ENCODE peak calls at places on chromosomes 6 and 20, in seven cellular contexts. Y is memory B cell; S is stimulated activated naive CD8-positive, alpha-beta T cell treated with anti-CD3 and anti-CD28 coated beads, Interleukin-15, Interleukin-2, amounts not matched to agents 100 U/mL and 50 U/mL, for 24 hours; N is non-pigmented ciliary epithelial cell; V is M059J; E is stimulated activated CD4-positive, alpha-beta T cell treated with anti-CD3 and anti-CD28 coated beads, Interleukin-2, amount 100 ng/mL, for 24 hours; F is ascending aorta. O is an unnamed sample.

GRCh38 chr20:58139849-58140786 is 88.3 kb downstream of the ANKRD60 start:
- DNase-seq in F (no peak), Y (no peak), V (no peak), N (no peak), E (no peak), S (no peak), O (no peak)

GRCh38 chr6:90369024-90369519 is 72.4 kb upstream of the BACH2 start:
- DNase-seq in N (peak; percentile 100), V (peak; percentile 98), E (no peak), F (peak; percentile 22), Y (no peak), S (no peak), O (no peak)

GRCh38 chr6:33080127-33081089 is 4.6 kb downstream of the HLA-DPB1 start:
- DNase-seq in E (no peak), Y (no peak), S (peak; percentile 18), N (peak; percentile 8), F (peak; percentile 58), V (no peak), O (peak; percentile 55)

GRCh38 chr6:41315203-41315602 is 20.2 kb upstream of the NCR2 start:
- DNase-seq in S (no peak), V (no peak), F (no peak), Y (no peak), N (no peak), E (no peak), O (no peak)

GRCh38 chr6:127539292-127539691 is 20.2 kb upstream of the MTCL3 start:
- DNase-seq in F (no peak), V (peak; percentile 27), E (no peak), Y (no peak), S (no peak), N (no peak), O (no peak)

GRCh38 chr6:23735151-23735550 is 390.9 kb upstream of the NRSN1 start:
- DNase-seq in Y (no peak), N (no peak), V (peak; percentile 25), F (no peak), E (no peak), S (no peak), O (no peak)

GRCh38 chr6:127518212-127518709 is 874 bp downstream of the MTCL3 start:
- DNase-seq in F (no peak), Y (no peak), V (no peak), N (no peak), E (no peak), S (no peak), O (no peak)

GRCh38 chr6:138798028-138798427 is 2.1 kb downstream of the ECT2L start:
- DNase-seq in E (no peak), S (no peak), Y (no peak), V (no peak), N (no peak), F (no peak), O (no peak)

GRCh38 chr6:12010635-12011275 is 1.4 kb upstream of the HIVEP1 start:
- DNase-seq in E (peak; percentile 59), F (no peak), N (no peak), S (peak; percentile 58), Y (peak; percentile 77), V (peak; percentile 85), O (peak; percentile 88)

GRCh38 chr6:131808460-131809269 is 845 bp downstream of the ENPP1 start:
- DNase-seq in E (no peak), Y (no peak), N (no peak), V (no peak), S (no peak), F (no peak), O (no peak)

GRCh38 chr20:50112512-50113419 is at the start of gene UBE2V1:
- DNase-seq in V (peak; percentile 88), S (peak; percentile 92), F (peak; percentile 77), E (peak; percentile 90), Y (peak; percentile 78), N (no peak), O (peak; percentile 99)

GRCh38 chr20:3199976-3200755 is 4.3 kb downstream of the DDRGK1 start:
- DNase-seq in F (no peak), V (no peak), E (no peak), S (peak; percentile 20), Y (no peak), N (no peak), O (peak; percentile 49)

GRCh38 chr20:8549192-8549591 is 417.1 kb downstream of the PLCB1 start:
- DNase-seq in S (no peak), E (no peak), V (no peak), N (no peak), Y (no peak), F (no peak), O (no peak)